ENCODE peak calls at places on chromosome 13, in four cellular contexts. Z is left cardiac atrium, W is endothelial cell, M is fibroblast of pulmonary artery. S is an unnamed sample.

GRCh38 chr13:29835280-29836061 is 14.9 kb downstream of the UBL3 start:
- DNase-seq in Z (no peak), W (no peak), M (no peak), S (no peak)

GRCh38 chr13:19597523-19597922 is 35.9 kb upstream of the MPHOSPH8 start:
- DNase-seq in Z (no peak), W (no peak), M (no peak), S (no peak)

GRCh38 chr13:97911311-97912138 is 42.0 kb upstream of the IPO5 start:
- DNase-seq in Z (no peak), W (peak), M (no peak), S (no peak)

GRCh38 chr13:32229443-32229842 is 85.7 kb downstream of the ZAR1L start:
- DNase-seq in Z (no peak), W (no peak), M (no peak), S (no peak)

GRCh38 chr13:44230736-44231135 is 142.9 kb upstream of the SERP2 start:
- DNase-seq in Z (no peak), W (no peak), M (peak), S (no peak)

GRCh38 chr13:59374720-59375119 is 789.0 kb downstream of the DIAPH3 start:
- DNase-seq in Z (no peak), W (no peak), M (no peak), S (no peak)

GRCh38 chr13:59266478-59267063 is 897.2 kb downstream of the DIAPH3 start:
- DNase-seq in Z (no peak), W (no peak), M (peak), S (no peak)

GRCh38 chr13:66967825-66968597 is 262.1 kb downstream of the PCDH9 start:
- DNase-seq in Z (no peak), W (no peak), M (no peak), S (no peak)

GRCh38 chr13:31797154-31797775 is 57.9 kb downstream of the RXFP2 start:
- DNase-seq in Z (no peak), W (no peak), M (peak), S (no peak)

GRCh38 chr13:75258159-75258782 is 223.7 kb downstream of the TBC1D4 start:
- DNase-seq in Z (no peak), W (no peak), M (peak), S (no peak)